ENCODE peak calls at places on chromosomes 6 and 20, in eight cellular contexts. I, R, L, H, G, U, T and A are unnamed samples.
A peak's percentile ranks its signal among the peaks of the same experiment; 100 is the strongest.

GRCh38 chr6:108260126-108260808 is 573 bp downstream of the SNX3 start:
- DNase-seq in U (peak; percentile 46), R (peak; percentile 36), G (no peak), H (no peak), L (peak; percentile 80), I (peak; percentile 25), T (no peak), A (peak; percentile 69)

GRCh38 chr6:83067448-83068413 is at the start of gene DOP1A:
- DNase-seq in G (peak; percentile 93), R (peak; percentile 95), I (peak; percentile 85), L (peak; percentile 97), U (peak; percentile 97), H (peak; percentile 97), T (peak; percentile 78), A (peak; percentile 98)

GRCh38 chr6:91669154-91669903 is 1082.5 kb upstream of the MAP3K7 start:
- DNase-seq in H (no peak), T (no peak), L (no peak), I (no peak), R (no peak), G (no peak), U (no peak), A (no peak)

GRCh38 chr6:41713650-41714291 is 21.6 kb downstream of the TFEB start:
- DNase-seq in R (no peak), H (no peak), T (no peak), I (peak; percentile 81), G (no peak), U (no peak), L (no peak), A (no peak)

GRCh38 chr20:33947709-33948295 is 45.9 kb upstream of the RALY start:
- DNase-seq in R (no peak), H (no peak), I (peak; percentile 19), T (peak; percentile 5), U (peak; percentile 38), L (peak; percentile 86), G (no peak), A (peak; percentile 95)

GRCh38 chr6:156828280-156828703 is 51.1 kb downstream of the ARID1B start:
- DNase-seq in U (no peak), L (peak; percentile 46), R (no peak), G (no peak), I (no peak), T (peak; percentile 50), H (no peak), A (no peak)

GRCh38 chr20:53176133-53176532 is 204.0 kb downstream of the TSHZ2 start:
- DNase-seq in G (no peak), T (no peak), H (no peak), R (no peak), U (no peak), I (no peak), L (no peak), A (peak; percentile 40)

GRCh38 chr20:62523473-62524203 is 47.8 kb upstream of the GATA5 start:
- DNase-seq in H (no peak), U (no peak), L (peak; percentile 94), G (no peak), T (no peak), R (no peak), I (no peak), A (peak; percentile 69)

GRCh38 chr6:47057830-47058540 is 15.9 kb upstream of the ADGRF1 start:
- DNase-seq in T (no peak), G (no peak), I (no peak), L (no peak), H (no peak), R (no peak), U (no peak), A (no peak)

GRCh38 chr20:17654649-17655285 is 27.3 kb downstream of the RRBP1 start:
- DNase-seq in I (no peak), G (no peak), U (peak; percentile 52), R (no peak), T (no peak), H (no peak), L (peak; percentile 44), A (peak; percentile 91)

GRCh38 chr20:45268531-45268930 is 14.2 kb upstream of the SLPI start:
- DNase-seq in L (no peak), I (no peak), G (no peak), U (no peak), H (no peak), T (no peak), R (no peak), A (no peak)

GRCh38 chr6:722608-723007 is 29.7 kb upstream of the EXOC2 start:
- DNase-seq in T (no peak), R (no peak), L (no peak), G (no peak), I (no peak), U (no peak), H (no peak), A (no peak)

DNA sequence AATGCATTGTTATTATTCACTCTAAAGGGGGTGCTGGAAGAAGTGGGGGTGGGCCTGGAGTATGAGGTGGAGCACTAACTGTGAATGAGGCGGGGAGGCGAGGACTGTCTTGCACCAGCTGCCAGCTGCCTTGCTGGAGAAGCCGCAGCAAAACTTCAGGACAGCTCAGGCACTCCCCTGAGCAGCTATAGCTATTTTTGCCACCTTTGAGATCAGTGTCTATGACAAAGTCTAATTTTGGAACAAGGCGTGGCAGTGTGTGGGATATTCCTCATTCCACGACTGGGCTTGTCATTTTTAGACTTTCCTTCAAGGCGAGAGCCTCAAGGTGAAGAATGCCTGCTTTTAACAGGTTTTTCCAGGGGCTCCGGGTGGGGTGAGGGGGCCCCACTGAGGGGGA is 143.8 kb downstream of the DOK5 start:
- DNase-seq in U (no peak), G (no peak), L (no peak), H (no peak), R (no peak), T (no peak), I (no peak), A (no peak)
- H3K27ac ChIP-seq in U (no peak overlapping the region), G (peak overlapping the region; percentile 36), L (no peak overlapping the region), H (no peak overlapping the region), R (no peak overlapping the region), T (no peak overlapping the region), I (no peak overlapping the region), A (no peak overlapping the region)

GRCh38 chr6:129767776-129768490 is 58.0 kb upstream of the ARHGAP18 start:
- DNase-seq in I (no peak), U (no peak), L (no peak), G (no peak), T (no peak), H (no peak), R (no peak), A (no peak)

GRCh38 chr6:129765008-129765407 is 55.0 kb upstream of the ARHGAP18 start:
- DNase-seq in G (no peak), I (no peak), R (no peak), H (no peak), U (no peak), L (no peak), T (no peak), A (peak; percentile 4)

GRCh38 chr6:129766959-129767728 is 57.2 kb upstream of the ARHGAP18 start:
- DNase-seq in I (no peak), T (no peak), H (no peak), U (peak; percentile 17), R (no peak), G (no peak), L (peak; percentile 71), A (peak; percentile 77)
- TF ChIP-seq POLR2AphosphoS5 in I (no peak), T (no peak), H (no peak), U (no peak), R (no peak), G (no peak), L (no peak), A (peak; percentile 21)

DNA sequence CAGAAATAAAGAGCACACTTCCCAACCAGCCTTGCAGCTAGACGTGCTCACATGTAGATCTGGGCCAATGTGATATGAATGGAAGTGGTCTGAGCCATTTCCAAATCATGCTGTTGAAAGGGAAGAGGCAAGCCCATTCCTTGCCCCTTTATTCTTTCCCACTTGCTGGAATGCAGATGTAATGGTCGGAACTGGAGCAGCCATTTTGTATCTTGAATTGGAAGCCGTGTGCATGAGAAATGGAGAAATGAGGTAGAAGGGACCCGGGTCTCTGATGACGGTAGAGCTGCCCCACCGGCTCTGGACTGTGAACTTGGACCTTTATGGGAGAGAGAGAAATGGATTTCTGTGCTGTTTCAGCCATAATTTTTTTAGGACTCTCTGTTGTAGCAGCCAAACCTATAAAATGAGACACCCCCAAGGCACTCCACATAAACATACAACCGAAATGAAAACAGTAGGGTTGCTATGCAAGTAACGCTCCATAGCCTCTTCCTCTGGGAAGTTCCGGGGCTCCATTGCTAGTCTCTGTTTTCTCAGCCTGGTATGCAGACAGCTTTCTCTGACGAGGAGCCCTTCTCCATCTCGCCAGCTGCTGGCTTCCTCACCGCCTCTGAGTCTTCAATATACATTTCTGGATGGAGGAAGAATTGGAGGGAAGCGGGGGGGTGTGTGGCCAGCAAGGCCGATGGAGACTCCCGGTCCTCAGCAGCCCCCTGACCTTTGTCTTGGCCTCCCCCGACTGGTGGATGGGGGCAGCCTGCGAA is 54.7 kb upstream of the STX16 start:
- DNase-seq in T (no peak), I (no peak), G (no peak), U (no peak), R (no peak), L (no peak), H (no peak), A (no peak)
- H3K27ac ChIP-seq in T (no peak overlapping the region), I (no peak overlapping the region), G (no peak overlapping the region), U (peak overlapping the region; percentile 83), R (no peak overlapping the region), L (no peak overlapping the region), H (no peak overlapping the region), A (no peak overlapping the region)

GRCh38 chr6:88982720-88983119 is 19.3 kb upstream of the RNGTT start:
- DNase-seq in L (peak; percentile 60), I (peak; percentile 19), U (no peak), T (peak; percentile 48), R (peak; percentile 62), H (no peak), G (no peak), A (peak; percentile 78)
- TF ChIP-seq POLR2AphosphoS5 in L (no peak), I (no peak), U (no peak), T (no peak), R (peak; percentile 79), H (no peak), G (no peak), A (no peak)

GRCh38 chr6:105952326-105952725 is 133.8 kb upstream of the PRDM1 start:
- DNase-seq in T (no peak), R (no peak), L (no peak), G (no peak), U (no peak), I (no peak), H (no peak), A (peak; percentile 23)
- H3K27ac ChIP-seq in T (no peak overlapping the region), R (no peak overlapping the region), L (no peak overlapping the region), G (no peak overlapping the region), U (no peak overlapping the region), I (no peak overlapping the region), H (no peak overlapping the region), A (no peak overlapping the region)

GRCh38 chr6:140077712-140078551 is 703.5 kb upstream of the CITED2 start:
- DNase-seq in I (no peak), H (no peak), T (no peak), R (no peak), G (no peak), U (no peak), L (no peak), A (no peak)
- TF ChIP-seq POLR2AphosphoS5 in I (no peak), H (no peak), T (no peak), R (no peak), G (no peak), U (no peak), L (no peak), A (no peak)

GRCh38 chr6:138577151-138577915 is 78.0 kb upstream of the NHSL1 start:
- DNase-seq in H (no peak), G (no peak), L (no peak), R (no peak), U (no peak), T (no peak), I (peak; percentile 16), A (no peak)
- H3K27ac ChIP-seq in H (no peak overlapping the region), G (no peak overlapping the region), L (no peak overlapping the region), R (no peak overlapping the region), U (no peak overlapping the region), T (no peak overlapping the region), I (no peak overlapping the region), A (no peak overlapping the region)